ENCODE peak calls at places on chromosome 6, in nine cellular contexts. R is gastrocnemius medialis, F is astrocyte of the cerebellum, D is A673, B is brain microvascular endothelial cell, A is psoas muscle, E is cardiac fibroblast, T is heart right ventricle, Y is fibroblast of the aortic adventitia. H is an unnamed sample.

GRCh38 chr6:40490508-40490907 is 96.7 kb downstream of the LRFN2 start:
- DNase-seq in A (no peak), B (no peak), D (no peak), Y (no peak), F (no peak), R (no peak), E (no peak), T (no peak), H (no peak)

GRCh38 chr6:167549187-167549586 is 224.3 kb downstream of the TTLL2 start:
- DNase-seq in D (no peak), B (no peak), Y (no peak), A (no peak), E (no peak), F (no peak), R (no peak), T (no peak), H (peak)

GRCh38 chr6:157879034-157879872 is 56.2 kb downstream of the SNX9 start:
- DNase-seq in E (no peak), R (no peak), F (no peak), D (no peak), T (no peak), A (no peak), Y (no peak), B (no peak), H (no peak)

GRCh38 chr6:139080255-139080920 is 51.8 kb downstream of the ABRACL start:
- DNase-seq in D (no peak), Y (no peak), E (no peak), R (peak), T (peak), F (no peak), A (peak), B (peak), H (no peak)

GRCh38 chr6:167569041-167569805 is 244.3 kb downstream of the TTLL2 start:
- DNase-seq in A (no peak), T (no peak), Y (no peak), D (no peak), F (no peak), E (no peak), B (no peak), R (no peak), H (no peak)

GRCh38 chr6:127177030-127177928 is 58.8 kb downstream of the RSPO3 start:
- DNase-seq in T (no peak), D (no peak), A (no peak), E (peak), Y (peak), R (no peak), B (no peak), F (peak), H (no peak)

GRCh38 chr6:150567823-150568383 is 31.8 kb upstream of the PLEKHG1 start:
- DNase-seq in B (no peak), E (no peak), R (no peak), F (no peak), Y (no peak), T (peak), D (peak), A (no peak), H (no peak)

GRCh38 chr6:158255280-158255973 is 56.8 kb upstream of the TULP4 start:
- DNase-seq in R (no peak), B (no peak), D (no peak), E (no peak), F (no peak), Y (no peak), T (no peak), A (no peak), H (no peak)

GRCh38 chr6:24403501-24403824 is 727 bp downstream of the MRS2 start:
- DNase-seq in Y (peak), D (no peak), A (no peak), B (no peak), T (no peak), E (no peak), F (no peak), R (no peak), H (no peak)

GRCh38 chr6:107711412-107711811 is 112.7 kb downstream of the SCML4 start:
- DNase-seq in F (no peak), B (no peak), Y (no peak), D (no peak), R (no peak), A (no peak), E (no peak), T (no peak), H (no peak)

GRCh38 chr6:40817369-40817768 is 221.7 kb downstream of the UNC5CL start:
- DNase-seq in T (no peak), A (no peak), E (no peak), B (no peak), F (no peak), D (no peak), R (no peak), Y (no peak), H (no peak)

GRCh38 chr6:32196682-32197616 is 4.5 kb upstream of the GPSM3 start:
- DNase-seq in R (no peak), B (no peak), Y (peak), T (peak), A (peak), F (no peak), D (no peak), E (peak), H (peak)

GRCh38 chr6:44022671-44023352 is 104.4 kb downstream of the MRPL14 start:
- DNase-seq in E (no peak), R (no peak), A (no peak), B (no peak), D (no peak), T (no peak), Y (no peak), F (no peak), H (peak)

GRCh38 chr6:40540790-40541189 is 46.4 kb downstream of the LRFN2 start:
- DNase-seq in D (no peak), E (no peak), F (no peak), B (no peak), R (no peak), Y (no peak), A (no peak), T (no peak), H (no peak)

GRCh38 chr6:14806101-14806500 is 439.8 kb upstream of the JARID2 start:
- DNase-seq in R (no peak), T (no peak), B (no peak), A (no peak), D (no peak), E (no peak), Y (no peak), F (no peak), H (no peak)

GRCh38 chr6:14799928-14800327 is 445.9 kb upstream of the JARID2 start:
- DNase-seq in F (peak), T (peak), A (peak), Y (peak), D (peak), B (peak), R (peak), E (peak), H (peak)

GRCh38 chr6:14804001-14804401 is 441.9 kb upstream of the JARID2 start:
- DNase-seq in F (no peak), A (no peak), T (no peak), D (no peak), R (no peak), Y (no peak), B (no peak), E (no peak), H (no peak)

GRCh38 chr6:14804444-14805210 is 441.2 kb upstream of the JARID2 start:
- DNase-seq in R (peak), B (peak), T (peak), F (peak), D (no peak), E (peak), A (peak), Y (peak), H (peak)

GRCh38 chr6:14802761-14803160 is 443.1 kb upstream of the JARID2 start:
- DNase-seq in T (no peak), Y (no peak), A (no peak), E (no peak), D (no peak), R (no peak), B (no peak), F (no peak), H (no peak)
- TF ChIP-seq CTCF in T (no peak), Y (no peak), A (no peak), E (no peak), D (no peak), R (no peak), B (no peak), F (no peak), H (no peak)

GRCh38 chr6:52596371-52597028 is 19.6 kb upstream of the TRAM2 start:
- DNase-seq in R (no peak), F (no peak), Y (peak), E (peak), A (no peak), D (no peak), T (no peak), B (peak), H (no peak)
- H3K4me3 ChIP-seq in R (no peak), F (no peak), Y (no peak), E (no peak), A (no peak), D (no peak), T (no peak), B (no peak), H (no peak)

GRCh38 chr6:37175332-37176267 is 5.6 kb downstream of the PIM1 start:
- DNase-seq in F (no peak), R (no peak), B (no peak), A (no peak), E (peak), D (no peak), Y (no peak), T (no peak), H (no peak)

GRCh38 chr6:37177950-37178517 is 8.1 kb downstream of the PIM1 start:
- DNase-seq in B (no peak), T (no peak), R (no peak), D (no peak), F (no peak), E (no peak), Y (no peak), A (no peak), H (no peak)

GRCh38 chr6:37176268-37177082 is 6.5 kb downstream of the PIM1 start:
- DNase-seq in T (no peak), D (no peak), A (no peak), R (no peak), E (peak), Y (no peak), B (peak), F (no peak), H (no peak)

GRCh38 chr6:37174515-37175331 is 4.8 kb downstream of the PIM1 start:
- DNase-seq in A (no peak), E (peak), D (no peak), B (no peak), Y (no peak), T (no peak), F (no peak), R (no peak), H (no peak)

GRCh38 chr6:37177083-37177949 is 7.4 kb downstream of the PIM1 start:
- DNase-seq in Y (no peak), F (no peak), B (no peak), A (no peak), E (peak), D (no peak), R (no peak), T (no peak), H (no peak)
- TF ChIP-seq CTCF in Y (no peak), F (no peak), B (no peak), A (no peak), E (no peak), D (no peak), R (no peak), T (no peak), H (no peak)

GRCh38 chr6:143177706-143178105 is 117.0 kb downstream of the AIG1 start:
- DNase-seq in T (no peak), F (no peak), Y (no peak), D (no peak), B (no peak), R (no peak), A (no peak), E (no peak), H (no peak)

GRCh38 chr6:143180205-143180604 is 119.5 kb downstream of the AIG1 start:
- DNase-seq in E (no peak), B (no peak), F (no peak), T (no peak), Y (no peak), R (no peak), A (no peak), D (no peak), H (no peak)

GRCh38 chr6:143176090-143177021 is 115.7 kb downstream of the AIG1 start:
- DNase-seq in E (peak), D (no peak), R (no peak), T (no peak), F (peak), Y (peak), B (peak), A (no peak), H (no peak)

GRCh38 chr6:143180860-143181259 is 120.2 kb downstream of the AIG1 start:
- DNase-seq in Y (peak), T (no peak), A (no peak), F (no peak), E (no peak), R (no peak), D (no peak), B (peak), H (no peak)

GRCh38 chr6:143179096-143179495 is 118.4 kb downstream of the AIG1 start:
- DNase-seq in Y (no peak), A (no peak), B (no peak), D (no peak), E (no peak), R (no peak), T (no peak), F (no peak), H (no peak)
- H3K4me3 ChIP-seq in Y (no peak), A (no peak), B (no peak), D (no peak), E (no peak), R (no peak), T (no peak), F (no peak), H (no peak)

GRCh38 chr6:95923518-95923917 is 92.3 kb upstream of the FUT9 start:
- DNase-seq in D (peak), Y (no peak), A (no peak), F (no peak), B (no peak), E (peak), T (no peak), R (no peak), H (no peak)
- TF ChIP-seq CTCF in D (peak), Y (no peak), A (no peak), F (peak), B (peak), E (peak), T (no peak), R (no peak), H (no peak)

GRCh38 chr6:12458558-12458957 is 168.4 kb downstream of the EDN1 start:
- DNase-seq in B (no peak), Y (no peak), F (no peak), E (no peak), T (no peak), D (no peak), R (no peak), A (no peak), H (no peak)
- H3K4me3 ChIP-seq in B (no peak), Y (no peak), F (no peak), E (no peak), T (no peak), D (no peak), R (no peak), A (no peak), H (no peak)

GRCh38 chr6:30611856-30612194 is 5.2 kb downstream of the PPP1R10 start:
- DNase-seq in F (no peak), T (no peak), R (no peak), A (no peak), D (no peak), E (no peak), Y (no peak), B (no peak), H (no peak)

GRCh38 chr6:30613251-30614043 is 3.6 kb downstream of the PPP1R10 start:
- DNase-seq in D (no peak), A (no peak), E (no peak), F (no peak), B (no peak), R (no peak), T (no peak), Y (peak), H (peak)

GRCh38 chr6:30612687-30613248 is 4.3 kb downstream of the PPP1R10 start:
- DNase-seq in T (no peak), F (peak), E (peak), Y (peak), B (peak), A (no peak), R (no peak), D (peak), H (no peak)

GRCh38 chr6:30611150-30611855 is 5.7 kb downstream of the PPP1R10 start:
- DNase-seq in T (no peak), B (no peak), E (no peak), F (no peak), Y (no peak), R (no peak), D (no peak), A (no peak), H (no peak)

GRCh38 chr6:30612213-30612612 is 4.8 kb downstream of the PPP1R10 start:
- DNase-seq in T (no peak), R (no peak), B (no peak), D (peak), A (no peak), E (peak), Y (peak), F (no peak), H (no peak)
- TF ChIP-seq CTCF in T (peak), R (no peak), B (peak), D (peak), A (peak), E (peak), Y (peak), F (peak), H (no peak)

H was measured in tibial artery.